ENCODE peak calls at places on chromosomes 7 and 10, in eight cellular contexts. S, G, R, Z, T, W, V and O are unnamed samples.

GRCh38 chr10:77274046-77274795 is 363.4 kb downstream of the KCNMA1 start:
- DNase-seq in Z (no peak), W (no peak), S (peak; percentile 65), G (no peak), V (no peak), R (no peak), T (peak; percentile 86), O (no peak)

GRCh38 chr10:23021430-23021829 is 73.9 kb upstream of the MSRB2 start:
- DNase-seq in T (no peak), W (no peak), R (no peak), Z (no peak), V (no peak), S (no peak), G (no peak), O (no peak)

GRCh38 chr10:92027141-92027540 is 103.6 kb downstream of the BTAF1 start:
- DNase-seq in R (no peak), Z (no peak), S (no peak), V (no peak), G (no peak), T (no peak), W (no peak), O (no peak)

GRCh38 chr7:5204546-5204945 is 14.5 kb downstream of the WIPI2 start:
- DNase-seq in G (no peak), Z (no peak), W (no peak), R (no peak), T (no peak), V (no peak), S (no peak), O (no peak)

GRCh38 chr7:106010331-106010730 is 47.3 kb downstream of the CDHR3 start:
- DNase-seq in Z (no peak), W (no peak), G (no peak), S (no peak), R (no peak), T (no peak), V (no peak), O (no peak)

GRCh38 chr10:36888925-36889573 is 236.3 kb upstream of the ANKRD30A start:
- DNase-seq in V (peak; percentile 64), T (no peak), W (no peak), S (no peak), Z (no peak), R (no peak), G (peak; percentile 13), O (peak; percentile 26)

GRCh38 chr7:11650030-11650429 is 182.0 kb downstream of the THSD7A start:
- DNase-seq in G (no peak), R (no peak), W (no peak), T (peak; percentile 27), V (no peak), Z (no peak), S (no peak), O (no peak)

GRCh38 chr7:149779502-149779805 is 6.1 kb upstream of the ZNF467 start:
- DNase-seq in R (no peak), Z (no peak), S (no peak), V (no peak), G (no peak), T (no peak), W (no peak), O (no peak)

GRCh38 chr7:27066148-27066547 is 29.7 kb downstream of the HOXA1 start:
- DNase-seq in T (peak; percentile 88), S (no peak), V (no peak), W (no peak), G (no peak), R (no peak), Z (no peak), O (no peak)

DNA sequence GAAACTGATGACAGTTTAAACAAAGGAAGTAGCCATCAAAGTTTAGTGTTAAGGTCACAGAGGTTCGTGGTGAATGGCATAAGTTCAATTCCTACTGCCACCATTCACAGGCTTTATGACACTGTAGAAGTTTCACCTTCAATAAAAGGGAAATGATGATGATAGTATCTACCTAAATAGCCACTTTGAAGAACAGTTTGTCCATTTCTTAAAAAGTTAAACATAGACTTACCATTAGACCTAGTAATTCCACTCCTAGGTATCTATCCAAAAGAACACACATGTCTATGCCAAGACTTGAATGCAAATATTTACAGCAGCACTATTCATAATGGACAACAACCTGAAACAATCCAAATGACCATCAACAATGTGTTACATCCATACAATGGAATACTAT is 18.9 kb upstream of the GSTK1 start:
- DNase-seq in S (no peak), Z (no peak), V (no peak), T (no peak), R (no peak), W (no peak), G (no peak), O (no peak)
- H3K27ac ChIP-seq in S (no peak overlapping the region), Z (no peak overlapping the region), V (no peak overlapping the region), T (no peak overlapping the region), R (peak overlapping the region; percentile 49), W (no peak overlapping the region), G (peak overlapping the region; percentile 49), O (no peak overlapping the region)

DNA sequence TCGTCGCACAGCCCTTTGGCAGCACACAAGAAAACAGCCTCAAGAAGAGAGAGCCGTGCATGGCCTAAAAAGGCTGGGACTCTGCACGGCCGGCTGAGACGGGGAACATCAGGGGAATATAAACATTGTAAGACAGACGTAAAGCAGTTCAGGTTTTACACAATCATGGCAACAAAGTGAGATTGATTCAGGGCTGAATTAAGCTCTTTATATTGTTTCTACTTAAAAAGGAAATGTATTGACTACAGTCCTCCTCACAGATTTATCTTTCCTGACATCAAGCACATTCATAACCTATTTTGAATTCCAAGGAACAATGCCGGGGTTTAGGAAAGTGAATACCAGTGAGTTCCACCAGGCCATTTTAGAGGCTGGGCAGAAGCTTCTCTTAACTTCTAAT is 25.2 kb downstream of the SORBS1 start:
- DNase-seq in W (no peak), G (peak; percentile 28), V (no peak), Z (peak; percentile 24), S (peak; percentile 60), R (no peak), T (peak; percentile 88), O (no peak)
- H3K27ac ChIP-seq in W (peak overlapping the region; percentile 40), G (peak overlapping the region; percentile 94), V (no peak overlapping the region), Z (peak overlapping the region; percentile 71), S (peak overlapping the region; percentile 94), R (no peak overlapping the region), T (no peak overlapping the region), O (no peak overlapping the region)

GRCh38 chr10:3103646-3104045 is 36.3 kb downstream of the PFKP start:
- DNase-seq in V (no peak), G (no peak), W (no peak), S (no peak), T (no peak), Z (no peak), R (no peak), O (no peak)

GRCh38 chr10:3102721-3103410 is 35.5 kb downstream of the PFKP start:
- DNase-seq in V (no peak), G (peak; percentile 28), T (peak; percentile 71), W (peak; percentile 54), Z (peak; percentile 58), S (no peak), R (no peak), O (no peak)

GRCh38 chr10:3105166-3105565 is 37.8 kb downstream of the PFKP start:
- DNase-seq in S (no peak), T (no peak), W (no peak), G (no peak), Z (no peak), R (no peak), V (no peak), O (no peak)

GRCh38 chr10:3105905-3106304 is 38.6 kb downstream of the PFKP start:
- DNase-seq in V (no peak), T (no peak), R (no peak), S (no peak), W (no peak), G (no peak), Z (no peak), O (no peak)

DNA sequence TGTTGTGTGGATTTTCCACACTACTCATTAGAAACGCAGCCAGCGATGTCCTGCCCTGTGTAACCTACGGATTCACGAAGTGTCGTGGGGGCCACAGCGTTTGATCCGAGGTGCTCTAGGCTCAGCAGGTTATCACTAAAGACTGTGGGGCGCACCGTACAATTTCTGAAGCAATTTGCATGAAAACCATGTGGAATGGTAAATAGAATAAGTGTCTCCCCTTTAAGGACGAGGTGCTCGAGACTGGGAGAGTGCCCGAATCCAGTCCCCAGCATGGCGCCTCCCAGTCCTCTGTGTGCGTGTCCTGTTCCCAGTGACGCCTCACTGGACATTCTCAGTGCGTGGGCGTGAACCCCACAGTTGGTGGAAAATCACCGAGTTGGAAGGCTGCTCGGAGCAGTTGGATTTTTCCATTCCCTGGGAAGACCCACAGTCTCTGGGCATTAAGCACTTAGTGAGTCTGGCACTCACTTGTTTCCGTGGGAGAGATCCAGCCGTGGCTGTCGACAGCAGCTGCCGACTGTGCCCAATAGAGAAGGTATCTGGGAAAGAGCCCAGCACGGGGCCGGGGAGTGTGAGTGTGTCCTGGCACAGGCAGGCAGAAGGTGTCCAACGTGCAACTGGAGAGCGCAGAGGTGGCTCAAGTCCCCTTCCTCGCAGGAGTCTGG is 37.0 kb downstream of the PFKP start:
- DNase-seq in G (no peak), T (no peak), W (no peak), Z (no peak), R (no peak), V (peak; percentile 86), S (no peak), O (no peak)
- H3K27ac ChIP-seq in G (no peak overlapping the region), T (peak overlapping the region; percentile 10), W (no peak overlapping the region), Z (no peak overlapping the region), R (peak overlapping the region; percentile 95), V (peak overlapping the region; percentile 67), S (no peak overlapping the region), O (peak overlapping the region; percentile 74)

GRCh38 chr10:59127991-59128390 is 48.5 kb upstream of the PHYHIPL start:
- DNase-seq in Z (no peak), S (no peak), R (no peak), G (no peak), W (no peak), V (no peak), T (no peak), O (no peak)
- H3K27ac ChIP-seq in Z (no peak overlapping the region), S (no peak overlapping the region), R (no peak overlapping the region), G (no peak overlapping the region), W (no peak overlapping the region), V (no peak overlapping the region), T (no peak overlapping the region), O (no peak overlapping the region)